ENCODE peak calls at places on chromosomes 11 and 22, in six cellular contexts. One of them, this sample, is unnamed.

GRCh38 chr11:134388590-134388989 is 23.5 kb downstream of the B3GAT1 start:
- DNase-seq in neuronal stem cell: no peak
- DNase-seq in kidney: no peak
- DNase-seq in neural progenitor cell: no peak
- DNase-seq in endodermal cell: no peak
- DNase-seq in endothelial cell of umbilical vein: no peak
- DNase-seq in this sample: no peak

GRCh38 chr11:10938650-10939387 is 81.0 kb upstream of the ZBED5 start:
- DNase-seq in neural progenitor cell: no peak
- DNase-seq in kidney: no peak
- DNase-seq in neuronal stem cell: no peak
- DNase-seq in endodermal cell: no peak
- DNase-seq in endothelial cell of umbilical vein: no peak
- DNase-seq in this sample: no peak

GRCh38 chr11:77244277-77245014 is 57.0 kb downstream of the GDPD4 start:
- DNase-seq in endodermal cell: no peak
- DNase-seq in neuronal stem cell: no peak
- DNase-seq in neural progenitor cell: no peak
- DNase-seq in endothelial cell of umbilical vein: peak; percentile 83
- DNase-seq in kidney: no peak
- DNase-seq in this sample: peak; percentile 59

GRCh38 chr22:46703166-46703995 is 34.7 kb downstream of the CERK start:
- DNase-seq in endothelial cell of umbilical vein: no peak
- DNase-seq in kidney: no peak
- DNase-seq in neuronal stem cell: no peak
- DNase-seq in endodermal cell: no peak
- DNase-seq in neural progenitor cell: no peak
- DNase-seq in this sample: no peak

GRCh38 chr11:84524422-84525051 is 1102.6 kb downstream of the DLG2 start:
- DNase-seq in neuronal stem cell: no peak
- DNase-seq in kidney: no peak
- DNase-seq in endothelial cell of umbilical vein: no peak
- DNase-seq in endodermal cell: no peak
- DNase-seq in neural progenitor cell: peak; percentile 44
- DNase-seq in this sample: peak; percentile 59

GRCh38 chr22:23068832-23069385 is 1.4 kb upstream of the GNAZ start:
- DNase-seq in endothelial cell of umbilical vein: no peak
- DNase-seq in kidney: peak; percentile 13
- DNase-seq in neuronal stem cell: no peak
- DNase-seq in endodermal cell: peak; percentile 54
- DNase-seq in neural progenitor cell: no peak
- DNase-seq in this sample: no peak

GRCh38 chr22:37054078-37054440 is 2.5 kb downstream of the KCTD17 start:
- DNase-seq in neural progenitor cell: no peak
- DNase-seq in neuronal stem cell: no peak
- DNase-seq in endothelial cell of umbilical vein: no peak
- DNase-seq in endodermal cell: no peak
- DNase-seq in kidney: peak; percentile 48
- DNase-seq in this sample: no peak

GRCh38 chr22:22684605-22685561 is 40.5 kb downstream of the GGTLC2 start:
- DNase-seq in endodermal cell: peak; percentile 86
- DNase-seq in neural progenitor cell: peak; percentile 55
- DNase-seq in neuronal stem cell: no peak
- DNase-seq in endothelial cell of umbilical vein: no peak
- DNase-seq in kidney: no peak
- DNase-seq in this sample: peak; percentile 82

GRCh38 chr11:131064373-131064991 is 148.2 kb upstream of the SNX19 start:
- DNase-seq in neuronal stem cell: peak; percentile 77
- DNase-seq in neural progenitor cell: peak; percentile 88
- DNase-seq in endothelial cell of umbilical vein: peak; percentile 23
- DNase-seq in kidney: peak; percentile 77
- DNase-seq in endodermal cell: peak; percentile 95
- DNase-seq in this sample: peak; percentile 83

GRCh38 chr22:19611590-19611989 is 87.4 kb upstream of the CLDN5 start:
- DNase-seq in kidney: no peak
- DNase-seq in neuronal stem cell: no peak
- DNase-seq in neural progenitor cell: no peak
- DNase-seq in endodermal cell: no peak
- DNase-seq in endothelial cell of umbilical vein: no peak
- DNase-seq in this sample: no peak

GRCh38 chr11:67266424-67267187 is at the start of gene GRK2:
- DNase-seq in neural progenitor cell: peak; percentile 37
- DNase-seq in endothelial cell of umbilical vein: no peak
- DNase-seq in neuronal stem cell: no peak
- DNase-seq in endodermal cell: peak; percentile 75
- DNase-seq in kidney: peak; percentile 86
- DNase-seq in this sample: peak; percentile 73

DNA sequence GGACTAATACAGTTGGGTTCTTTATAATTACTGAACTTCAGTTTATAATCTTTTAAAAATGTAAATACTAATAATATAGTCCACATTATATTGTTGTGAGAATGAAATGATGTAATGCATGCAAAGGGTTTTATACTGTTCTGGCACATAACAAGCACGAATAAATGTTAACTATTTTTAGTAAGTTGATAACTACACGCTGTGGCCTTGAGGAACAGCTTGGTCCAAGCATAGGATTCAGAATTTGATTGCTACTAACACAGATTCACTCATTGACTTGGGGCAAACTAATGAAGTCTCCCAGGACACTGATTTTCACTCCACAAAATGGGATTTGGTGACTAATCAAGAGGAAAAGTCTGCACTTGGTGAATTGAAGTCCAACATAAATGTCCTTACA is 38.3 kb downstream of the KCNA4 start:
- DNase-seq in kidney: no peak
- DNase-seq in endodermal cell: no peak
- DNase-seq in endothelial cell of umbilical vein: no peak
- DNase-seq in neural progenitor cell: no peak
- DNase-seq in neuronal stem cell: no peak
- DNase-seq in this sample: no peak
- H3K9ac ChIP-seq in kidney: no peak overlapping the region
- H3K9ac ChIP-seq in endodermal cell: no peak overlapping the region
- H3K9ac ChIP-seq in endothelial cell of umbilical vein: no peak overlapping the region
- H3K9ac ChIP-seq in neural progenitor cell: no peak overlapping the region
- H3K9ac ChIP-seq in neuronal stem cell: no peak overlapping the region
- H3K9ac ChIP-seq in this sample: no peak overlapping the region

GRCh38 chr11:59212744-59213573 is at the start of gene MPEG1:
- DNase-seq in endodermal cell: no peak
- DNase-seq in endothelial cell of umbilical vein: no peak
- DNase-seq in neural progenitor cell: no peak
- DNase-seq in neuronal stem cell: no peak
- DNase-seq in kidney: no peak
- DNase-seq in this sample: no peak
- H3K4me3 ChIP-seq in endodermal cell: no peak within 1 kb of the TSS
- H3K4me3 ChIP-seq in endothelial cell of umbilical vein: no peak within 1 kb of the TSS
- H3K4me3 ChIP-seq in neural progenitor cell: no peak within 1 kb of the TSS
- H3K4me3 ChIP-seq in neuronal stem cell: no peak within 1 kb of the TSS
- H3K4me3 ChIP-seq in kidney: no peak within 1 kb of the TSS
- H3K4me3 ChIP-seq in this sample: no peak within 1 kb of the TSS

GRCh38 chr22:48781391-48781790 is 1046.3 kb downstream of the BRD1 start:
- DNase-seq in neuronal stem cell: no peak
- DNase-seq in endodermal cell: peak; percentile 10
- DNase-seq in endothelial cell of umbilical vein: no peak
- DNase-seq in kidney: no peak
- DNase-seq in neural progenitor cell: no peak
- DNase-seq in this sample: no peak

GRCh38 chr22:48781868-48782267 is 1045.8 kb downstream of the BRD1 start:
- DNase-seq in endodermal cell: peak; percentile 20
- DNase-seq in kidney: no peak
- DNase-seq in neuronal stem cell: no peak
- DNase-seq in endothelial cell of umbilical vein: no peak
- DNase-seq in neural progenitor cell: no peak
- DNase-seq in this sample: no peak

GRCh38 chr22:48782326-48782725 is 1045.3 kb downstream of the BRD1 start:
- DNase-seq in neuronal stem cell: no peak
- DNase-seq in neural progenitor cell: no peak
- DNase-seq in endodermal cell: peak; percentile 26
- DNase-seq in endothelial cell of umbilical vein: no peak
- DNase-seq in kidney: no peak
- DNase-seq in this sample: no peak

GRCh38 chr22:48783821-48784266 is 1043.8 kb downstream of the BRD1 start:
- DNase-seq in endothelial cell of umbilical vein: no peak
- DNase-seq in kidney: no peak
- DNase-seq in neuronal stem cell: no peak
- DNase-seq in neural progenitor cell: no peak
- DNase-seq in endodermal cell: peak; percentile 21
- DNase-seq in this sample: no peak

GRCh38 chr22:48782817-48783511 is 1044.7 kb downstream of the BRD1 start:
- DNase-seq in endodermal cell: peak; percentile 75
- DNase-seq in kidney: no peak
- DNase-seq in endothelial cell of umbilical vein: no peak
- DNase-seq in neuronal stem cell: peak; percentile 12
- DNase-seq in neural progenitor cell: peak; percentile 73
- DNase-seq in this sample: no peak
- H3K9me3 ChIP-seq in endodermal cell: no peaks in the 10 kb centered on the region
- H3K9me3 ChIP-seq in kidney: no peaks in the 10 kb centered on the region
- H3K9me3 ChIP-seq in endothelial cell of umbilical vein: peaks cover 6% of the 10 kb centered on the region
- H3K9me3 ChIP-seq in neuronal stem cell: no peaks in the 10 kb centered on the region
- H3K9me3 ChIP-seq in neural progenitor cell: no peaks in the 10 kb centered on the region
- H3K9me3 ChIP-seq in this sample: peaks cover 2% of the 10 kb centered on the region

GRCh38 chr11:33893711-33894401 is 2.0 kb upstream of the LMO2 start:
- DNase-seq in neuronal stem cell: no peak
- DNase-seq in endodermal cell: no peak
- DNase-seq in endothelial cell of umbilical vein: no peak
- DNase-seq in kidney: no peak
- DNase-seq in neural progenitor cell: no peak
- DNase-seq in this sample: no peak

GRCh38 chr11:33894402-33894754 is 2.5 kb upstream of the LMO2 start:
- DNase-seq in neuronal stem cell: no peak
- DNase-seq in neural progenitor cell: no peak
- DNase-seq in endodermal cell: no peak
- DNase-seq in endothelial cell of umbilical vein: no peak
- DNase-seq in kidney: no peak
- DNase-seq in this sample: no peak

GRCh38 chr11:33897761-33898403 is 6.0 kb upstream of the LMO2 start:
- DNase-seq in endodermal cell: no peak
- DNase-seq in neural progenitor cell: no peak
- DNase-seq in endothelial cell of umbilical vein: no peak
- DNase-seq in neuronal stem cell: no peak
- DNase-seq in kidney: no peak
- DNase-seq in this sample: no peak

GRCh38 chr11:33892906-33893594 is 1.2 kb upstream of the LMO2 start:
- DNase-seq in neural progenitor cell: no peak
- DNase-seq in neuronal stem cell: no peak
- DNase-seq in endodermal cell: no peak
- DNase-seq in endothelial cell of umbilical vein: no peak
- DNase-seq in kidney: no peak
- DNase-seq in this sample: no peak

GRCh38 chr11:33895752-33896137 is 3.9 kb upstream of the LMO2 start:
- DNase-seq in endodermal cell: no peak
- DNase-seq in neuronal stem cell: no peak
- DNase-seq in neural progenitor cell: peak; percentile 21
- DNase-seq in endothelial cell of umbilical vein: no peak
- DNase-seq in kidney: no peak
- DNase-seq in this sample: no peak
- H3K9ac ChIP-seq in endodermal cell: no peak overlapping the region
- H3K9ac ChIP-seq in neuronal stem cell: no peak overlapping the region
- H3K9ac ChIP-seq in neural progenitor cell: no peak overlapping the region
- H3K9ac ChIP-seq in endothelial cell of umbilical vein: no peak overlapping the region
- H3K9ac ChIP-seq in kidney: no peak overlapping the region
- H3K9ac ChIP-seq in this sample: no peak overlapping the region

This sample was measured in adipocyte.